ENCODE peak calls at places on chromosomes 6 and 20, in ten cellular contexts. M is fibroblast of lung; F is cardiac fibroblast; R is GM03348; T is C1 segment of cervical spinal cord; S is GM06990; P is HuH-7.5; Q is naive thymus-derived CD8-positive, alpha-beta T cell; A is neural progenitor cell; C is brain pericyte. K is an unnamed sample.

GRCh38 chr6:188821-189655 is 103.2 kb upstream of the DUSP22 start:
- DNase-seq in M (peak), F (peak), R (peak), T (peak), S (peak), P (peak), Q (peak), A (peak), C (peak), K (peak)

GRCh38 chr6:81752969-81753708 is 658 bp upstream of the TENT5A start:
- DNase-seq in M (peak), F (peak), R (peak), T (peak), S (peak), P (peak), Q (peak), A (peak), C (peak), K (peak)

GRCh38 chr6:113586413-113586812 is 270.7 kb upstream of the MARCKS start:
- DNase-seq in M (peak), F (peak), R (peak), T (no peak), S (no peak), P (no peak), Q (no peak), A (no peak), C (no peak), K (no peak)

GRCh38 chr6:73394577-73395354 is at the start of gene DDX43:
- DNase-seq in M (peak), F (peak), R (peak), T (no peak), S (peak), P (peak), Q (peak), A (no peak), C (peak), K (no peak)

GRCh38 chr6:122845916-122846632 is 57.0 kb downstream of the SMPDL3A start:
- DNase-seq in M (peak), F (peak), R (peak), T (no peak), S (no peak), P (no peak), Q (no peak), A (no peak), C (no peak), K (no peak)

GRCh38 chr6:154899825-154900468 is 95.2 kb upstream of the TIAM2 start:
- DNase-seq in M (no peak), F (no peak), R (no peak), T (no peak), S (no peak), P (no peak), Q (no peak), A (no peak), C (no peak), K (no peak)

GRCh38 chr6:154302111-154302752 is 54.4 kb downstream of the IPCEF1 start:
- DNase-seq in M (peak), F (peak), R (peak), T (no peak), S (peak), P (no peak), Q (peak), A (no peak), C (no peak), K (no peak)

GRCh38 chr6:26520088-26520839 is 17.9 kb upstream of the HMGN4 start:
- DNase-seq in M (no peak), F (no peak), R (no peak), T (no peak), S (no peak), P (no peak), Q (no peak), A (no peak), C (no peak), K (no peak)

GRCh38 chr6:12576389-12576788 is 140.2 kb upstream of the PHACTR1 start:
- DNase-seq in M (peak), F (peak), R (peak), T (no peak), S (no peak), P (no peak), Q (no peak), A (no peak), C (no peak), K (no peak)

GRCh38 chr20:47713941-47714450 is 71.3 kb downstream of the SULF2 start:
- DNase-seq in M (no peak), F (no peak), R (peak), T (no peak), S (no peak), P (no peak), Q (no peak), A (no peak), C (no peak), K (no peak)

GRCh38 chr20:52379723-52380336 is 188.3 kb upstream of the ZFP64 start:
- DNase-seq in M (no peak), F (peak), R (peak), T (no peak), S (no peak), P (peak), Q (peak), A (peak), C (no peak), K (no peak)

GRCh38 chr20:60695223-60695622 is 556.8 kb upstream of the CDH4 start:
- DNase-seq in M (peak), F (peak), R (peak), T (no peak), S (no peak), P (no peak), Q (no peak), A (no peak), C (no peak), K (no peak)

GRCh38 chr6:89021629-89022028 is 58.2 kb upstream of the RNGTT start:
- DNase-seq in M (no peak), F (no peak), R (no peak), T (no peak), S (no peak), P (no peak), Q (no peak), A (no peak), C (no peak), K (no peak)

GRCh38 chr20:1185781-1186334 is 1.1 kb upstream of the TMEM74B start:
- DNase-seq in M (peak), F (peak), R (peak), T (no peak), S (no peak), P (peak), Q (peak), A (peak), C (no peak), K (peak)

GRCh38 chr6:106749611-106750010 is 120.2 kb downstream of the QRSL1 start:
- DNase-seq in M (no peak), F (no peak), R (no peak), T (no peak), S (no peak), P (no peak), Q (no peak), A (no peak), C (no peak), K (no peak)

GRCh38 chr6:132483779-132484679 is 28.9 kb downstream of the STX7 start:
- DNase-seq in M (peak), F (peak), R (peak), T (no peak), S (no peak), P (no peak), Q (peak), A (peak), C (peak), K (peak)

GRCh38 chr20:58054744-58055373 is 173.6 kb downstream of the ANKRD60 start:
- DNase-seq in M (no peak), F (peak), R (peak), T (peak), S (no peak), P (no peak), Q (no peak), A (peak), C (no peak), K (no peak)

GRCh38 chr6:139230421-139230840 is 61.4 kb downstream of the TXLNB start:
- DNase-seq in M (peak), F (peak), R (peak), T (no peak), S (no peak), P (no peak), Q (peak), A (peak), C (no peak), K (no peak)

GRCh38 chr20:1434571-1435336 is 31.9 kb downstream of the NSFL1C start:
- DNase-seq in M (peak), F (peak), R (peak), T (no peak), S (peak), P (no peak), Q (peak), A (no peak), C (peak), K (no peak)

GRCh38 chr6:51541847-51542246 is 545.6 kb downstream of the PKHD1 start:
- DNase-seq in M (no peak), F (no peak), R (peak), T (no peak), S (no peak), P (no peak), Q (no peak), A (peak), C (no peak), K (no peak)

K was measured in HCT116.